ENCODE peak calls at places on chromosomes 6 and 20, in four cellular contexts. E, B, M and K are unnamed samples.

GRCh38 chr20:10200329-10200728 is 18.3 kb upstream of the SNAP25 start:
- DNase-seq in E (no peak), B (no peak), M (no peak), K (peak)

GRCh38 chr20:24590193-24590982 is 121.0 kb downstream of the SYNDIG1 start:
- DNase-seq in E (no peak), B (no peak), M (no peak), K (no peak)

GRCh38 chr6:89079611-89080213 is 839 bp upstream of the PNRC1 start:
- DNase-seq in E (peak), B (peak), M (no peak), K (peak)

GRCh38 chr6:158018851-158019361 is 37.2 kb downstream of the SYNJ2 start:
- DNase-seq in E (no peak), B (no peak), M (no peak), K (peak)

GRCh38 chr6:21616005-21616404 is 22.5 kb downstream of the SOX4 start:
- DNase-seq in E (no peak), B (no peak), M (no peak), K (no peak)

GRCh38 chr6:117976030-117976651 is 69.1 kb downstream of the SLC35F1 start:
- DNase-seq in E (peak), B (no peak), M (peak), K (peak)

GRCh38 chr6:37861452-37861851 is 41.9 kb downstream of the ZFAND3 start:
- DNase-seq in E (no peak), B (no peak), M (no peak), K (no peak)

GRCh38 chr6:150293423-150294280 is 75.2 kb upstream of the IYD start:
- DNase-seq in E (no peak), B (no peak), M (no peak), K (peak)

GRCh38 chr20:57552471-57552870 is 8.4 kb upstream of the PCK1 start:
- DNase-seq in E (no peak), B (no peak), M (no peak), K (no peak)

GRCh38 chr6:169241688-169242350 is 11.8 kb downstream of the THBS2 start:
- DNase-seq in E (no peak), B (no peak), M (no peak), K (no peak)

GRCh38 chr20:40908311-40908710 is 120.3 kb upstream of the TOP1 start:
- DNase-seq in E (no peak), B (no peak), M (no peak), K (no peak)

GRCh38 chr6:144898052-144898689 is 613.0 kb downstream of the UTRN start:
- DNase-seq in E (no peak), B (no peak), M (no peak), K (peak)

GRCh38 chr6:82000551-82000950 is 247.0 kb downstream of the IBTK start:
- DNase-seq in E (no peak), B (no peak), M (no peak), K (no peak)

GRCh38 chr6:119444642-119445557 is 95.3 kb upstream of the MAN1A1 start:
- DNase-seq in E (no peak), B (no peak), M (no peak), K (no peak)

GRCh38 chr20:7742479-7742878 is 197.8 kb downstream of the HAO1 start:
- DNase-seq in E (no peak), B (no peak), M (no peak), K (peak)

GRCh38 chr20:63363981-63364536 is 2.9 kb upstream of the CHRNA4 start:
- DNase-seq in E (no peak), B (no peak), M (no peak), K (no peak)

GRCh38 chr20:10798811-10799210 is 125.0 kb upstream of the JAG1 start:
- DNase-seq in E (no peak), B (no peak), M (no peak), K (peak)

GRCh38 chr6:105992315-105992961 is 93.7 kb upstream of the PRDM1 start:
- DNase-seq in E (peak), B (peak), M (peak), K (peak)